ENCODE peak calls at places on chromosomes 11 and 22, in eight cellular contexts. M is fibroblast of pulmonary artery; O is stimulated activated CD4-positive, alpha-beta T cell treated with anti-CD3 and anti-CD28 coated beads, Interleukin-12 subunit alpha, Interleukin-12 subunit beta, amount 100 ng/mL, for 48 hours; E is LoVo; T is fibroblast of mammary gland; C is activated CD8-positive, alpha-beta T cell treated with anti-CD3 and anti-CD28 coated beads, Interleukin-2, amount 10 ng/mL, durations not matched to agents 7 days and 5 days; H is Kasumi-1; R is NB4. D is an unnamed sample.
A peak's percentile ranks its signal among the peaks of the same experiment; 100 is the strongest.

GRCh38 chr11:45209000-45209399 is 62.6 kb downstream of the PRDM11 start:
- DNase-seq in M (no peak), O (no peak), E (no peak), T (no peak), C (no peak), H (no peak), R (no peak), D (no peak)

GRCh38 chr11:68379216-68379615 is 66.8 kb downstream of the LRP5 start:
- DNase-seq in M (no peak), O (no peak), E (no peak), T (no peak), C (no peak), H (peak; percentile 33), R (no peak), D (no peak)

GRCh38 chr22:36864454-36865215 is 3.8 kb downstream of the NCF4 start:
- DNase-seq in M (no peak), O (no peak), E (no peak), T (no peak), C (no peak), H (no peak), R (no peak), D (no peak)

GRCh38 chr22:24230911-24231656 is 13.8 kb downstream of the GGT5 start:
- DNase-seq in M (no peak), O (peak; percentile 66), E (peak; percentile 15), T (no peak), C (peak; percentile 75), H (peak; percentile 18), R (peak; percentile 46), D (no peak)

GRCh38 chr11:118142081-118142480 is 10.5 kb downstream of the SCN4B start:
- DNase-seq in M (no peak), O (no peak), E (peak; percentile 8), T (peak; percentile 45), C (no peak), H (no peak), R (peak; percentile 37), D (no peak)

GRCh38 chr11:2240834-2241233 is 29.6 kb downstream of the ASCL2 start:
- DNase-seq in M (no peak), O (no peak), E (no peak), T (no peak), C (no peak), H (no peak), R (no peak), D (no peak)

GRCh38 chr11:46554205-46555162 is 39.3 kb downstream of the AMBRA1 start:
- DNase-seq in M (peak; percentile 86), O (no peak), E (peak; percentile 85), T (peak; percentile 89), C (no peak), H (peak; percentile 32), R (peak; percentile 68), D (no peak)

GRCh38 chr11:110362916-110363574 is 66.6 kb upstream of the RDX start:
- DNase-seq in M (peak; percentile 54), O (no peak), E (no peak), T (no peak), C (no peak), H (no peak), R (no peak), D (no peak)

GRCh38 chr22:44885806-44886360 is 123.9 kb downstream of the PHF21B start:
- DNase-seq in M (no peak), O (no peak), E (no peak), T (no peak), C (no peak), H (no peak), R (no peak), D (no peak)

GRCh38 chr11:86949995-86950993 is 4.9 kb downstream of the FZD4 start:
- DNase-seq in M (no peak), O (no peak), E (no peak), T (no peak), C (no peak), H (no peak), R (no peak), D (no peak)

GRCh38 chr22:49269928-49270327 is 557.7 kb downstream of the BRD1 start:
- DNase-seq in M (no peak), O (no peak), E (no peak), T (no peak), C (no peak), H (no peak), R (no peak), D (peak; percentile 49)

GRCh38 chr22:36405671-36406070 is 17.9 kb upstream of the MYH9 start:
- DNase-seq in M (peak; percentile 61), O (no peak), E (no peak), T (no peak), C (peak; percentile 77), H (peak; percentile 94), R (peak; percentile 99), D (no peak)

GRCh38 chr11:94171693-94172440 is 43.2 kb downstream of the PANX1 start:
- DNase-seq in M (peak; percentile 51), O (peak; percentile 31), E (peak; percentile 7), T (peak; percentile 55), C (peak; percentile 46), H (peak; percentile 55), R (peak; percentile 71), D (no peak)

GRCh38 chr11:44618561-44619425 is 53.3 kb downstream of the CD82 start:
- DNase-seq in M (no peak), O (no peak), E (no peak), T (no peak), C (no peak), H (no peak), R (no peak), D (peak; percentile 55)

GRCh38 chr11:18066626-18067025 is 20.6 kb upstream of the TPH1 start:
- DNase-seq in M (no peak), O (no peak), E (no peak), T (peak; percentile 25), C (no peak), H (no peak), R (peak; percentile 33), D (no peak)

GRCh38 chr11:9568854-9569587 is 4.4 kb upstream of the WEE1 start:
- DNase-seq in M (peak; percentile 94), O (no peak), E (peak; percentile 77), T (peak; percentile 90), C (no peak), H (peak; percentile 37), R (peak; percentile 24), D (no peak)

GRCh38 chr11:38672445-38672844 is 2074.4 kb upstream of the RAG2 start:
- DNase-seq in M (no peak), O (no peak), E (no peak), T (no peak), C (no peak), H (no peak), R (no peak), D (no peak)

GRCh38 chr22:19776433-19777031 is 16.0 kb downstream of the TBX1 start:
- DNase-seq in M (no peak), O (no peak), E (no peak), T (no peak), C (no peak), H (peak; percentile 82), R (peak; percentile 84), D (no peak)

GRCh38 chr11:8080674-8081590 is at the start of gene TUB:
- DNase-seq in M (no peak), O (no peak), E (no peak), T (peak; percentile 24), C (no peak), H (no peak), R (no peak), D (no peak)

GRCh38 chr22:20111689-20112622 is 3.9 kb upstream of the RANBP1 start:
- DNase-seq in M (no peak), O (no peak), E (no peak), T (no peak), C (no peak), H (no peak), R (no peak), D (no peak)

GRCh38 chr11:129538323-129538722 is 162.7 kb downstream of the BARX2 start:
- DNase-seq in M (no peak), O (no peak), E (no peak), T (no peak), C (no peak), H (no peak), R (no peak), D (no peak)

GRCh38 chr22:38755155-38755910 is 465 bp downstream of the SUN2 start:
- DNase-seq in M (peak; percentile 68), O (no peak), E (peak; percentile 77), T (peak; percentile 73), C (peak; percentile 62), H (no peak), R (peak; percentile 70), D (peak; percentile 76)